ENCODE peak calls at places on chromosomes 6 and 20, in six cellular contexts. U, R, X, H, I and V are unnamed samples.

GRCh38 chr6:106275692-106276091 is 49.9 kb downstream of the ATG5 start:
- DNase-seq in U (no peak), R (no peak), X (no peak), H (peak), I (peak), V (no peak)

GRCh38 chr20:50695144-50695872 is 4.0 kb upstream of the RIPOR3 start:
- DNase-seq in U (no peak), R (peak), X (peak), H (no peak), I (peak), V (no peak)

GRCh38 chr6:40779399-40779798 is 192.2 kb upstream of the LRFN2 start:
- DNase-seq in U (no peak), R (peak), X (no peak), H (peak), I (peak), V (no peak)

GRCh38 chr6:139474145-139475108 is 100.0 kb upstream of the CITED2 start:
- DNase-seq in U (peak), R (peak), X (no peak), H (peak), I (peak), V (no peak)

GRCh38 chr6:71277926-71278594 is 10.6 kb upstream of the OGFRL1 start:
- DNase-seq in U (no peak), R (no peak), X (no peak), H (no peak), I (no peak), V (no peak)

GRCh38 chr6:27126815-27127537 is 120.5 kb upstream of the PRSS16 start:
- DNase-seq in U (peak), R (peak), X (peak), H (peak), I (peak), V (peak)

GRCh38 chr20:38840053-38840893 is 34.8 kb downstream of the PPP1R16B start:
- DNase-seq in U (no peak), R (no peak), X (no peak), H (no peak), I (no peak), V (peak)

GRCh38 chr6:20876016-20876415 is 341.8 kb downstream of the CDKAL1 start:
- DNase-seq in U (no peak), R (peak), X (no peak), H (peak), I (peak), V (no peak)

GRCh38 chr6:38024908-38025307 is 205.4 kb downstream of the ZFAND3 start:
- DNase-seq in U (no peak), R (peak), X (no peak), H (no peak), I (no peak), V (no peak)

GRCh38 chr6:27568226-27568889 is 95.5 kb upstream of the ZNF184 start:
- DNase-seq in U (no peak), R (no peak), X (no peak), H (no peak), I (no peak), V (no peak)

GRCh38 chr20:59831024-59831900 is 102.2 kb downstream of the SYCP2 start:
- DNase-seq in U (no peak), R (no peak), X (no peak), H (no peak), I (no peak), V (no peak)